ENCODE peak calls at places on chromosomes 1 and 21, in seven cellular contexts. V, C, E, M, G, D and N are unnamed samples.

GRCh38 chr1:63721531-63722189 is 52.2 kb upstream of the ROR1 start:
- DNase-seq in V (no peak), C (no peak), E (no peak), M (no peak), G (no peak), D (no peak), N (no peak)

GRCh38 chr1:24946861-24947658 is 17.0 kb upstream of the RUNX3 start:
- DNase-seq in V (no peak), C (no peak), E (no peak), M (no peak), G (no peak), D (peak), N (no peak)

GRCh38 chr21:40445349-40445921 is 401.5 kb downstream of the DSCAM start:
- DNase-seq in V (no peak), C (no peak), E (no peak), M (no peak), G (no peak), D (no peak), N (no peak)

GRCh38 chr1:159753386-159753785 is 27.4 kb upstream of the DUSP23 start:
- DNase-seq in V (no peak), C (no peak), E (no peak), M (no peak), G (no peak), D (no peak), N (no peak)

GRCh38 chr1:172935062-172935592 is 115.6 kb downstream of the TNFSF18 start:
- DNase-seq in V (no peak), C (no peak), E (no peak), M (no peak), G (no peak), D (no peak), N (peak)

GRCh38 chr1:22591576-22591975 is 28.3 kb downstream of the EPHA8 start:
- DNase-seq in V (no peak), C (no peak), E (no peak), M (no peak), G (no peak), D (no peak), N (no peak)

GRCh38 chr1:223146745-223147144 is 3.7 kb upstream of the TLR5 start:
- DNase-seq in V (no peak), C (no peak), E (no peak), M (no peak), G (no peak), D (no peak), N (no peak)

GRCh38 chr1:30607723-30608122 is 115.7 kb downstream of the MATN1 start:
- DNase-seq in V (no peak), C (no peak), E (no peak), M (no peak), G (no peak), D (no peak), N (no peak)

GRCh38 chr1:37858931-37859506 is 373 bp downstream of the MTF1 start:
- DNase-seq in V (no peak), C (no peak), E (no peak), M (peak), G (no peak), D (peak), N (no peak)

GRCh38 chr1:24178404-24178803 is 8.7 kb downstream of the IFNLR1 start:
- DNase-seq in V (no peak), C (no peak), E (no peak), M (no peak), G (no peak), D (no peak), N (no peak)